ENCODE peak calls at places on chromosomes 16 and 17, in ten cellular contexts. U, Q, C, A, M, S, N, O, K and X are unnamed samples.

GRCh38 chr17:43550754-43551153 is 4.6 kb upstream of the ETV4 start:
- DNase-seq in Q (no peak), C (no peak), N (no peak), M (no peak), O (no peak), A (no peak), U (no peak), K (no peak), S (no peak), X (no peak)

GRCh38 chr17:81710514-81711308 is 1.4 kb upstream of the SLC25A10 start:
- DNase-seq in U (no peak), N (no peak), O (peak), A (no peak), S (no peak), C (no peak), M (no peak), Q (peak), K (peak), X (no peak)

GRCh38 chr16:75228143-75228976 is 9.6 kb downstream of the CTRB1 start:
- DNase-seq in U (no peak), K (no peak), M (no peak), S (no peak), Q (no peak), C (peak), O (no peak), N (no peak), A (no peak), X (no peak)

GRCh38 chr17:17682293-17682736 is 1.1 kb downstream of the RAI1 start:
- DNase-seq in Q (no peak), O (peak), S (no peak), U (peak), N (no peak), K (no peak), M (peak), C (peak), A (no peak), X (no peak)

GRCh38 chr16:68387301-68387700 is 61.0 kb downstream of the SMPD3 start:
- DNase-seq in O (no peak), Q (no peak), N (peak), S (no peak), U (no peak), M (no peak), K (no peak), A (no peak), C (no peak), X (no peak)

GRCh38 chr17:58317421-58318064 is 11.1 kb downstream of the TSPOAP1 start:
- DNase-seq in O (peak), C (peak), Q (no peak), M (no peak), A (no peak), N (peak), S (peak), U (peak), K (peak), X (no peak)

GRCh38 chr17:76953926-76954325 is 85.7 kb downstream of the MGAT5B start:
- DNase-seq in N (no peak), U (no peak), S (no peak), O (no peak), Q (no peak), C (no peak), A (no peak), K (peak), M (no peak), X (no peak)

GRCh38 chr17:5122586-5123342 is 6.9 kb downstream of the USP6 start:
- DNase-seq in S (peak), A (no peak), U (no peak), N (peak), M (no peak), K (peak), C (peak), O (peak), Q (no peak), X (peak)

GRCh38 chr16:11602321-11602720 is 15.6 kb upstream of the LITAF start:
- DNase-seq in O (no peak), U (no peak), C (no peak), K (peak), Q (no peak), M (no peak), N (no peak), A (no peak), S (no peak), X (no peak)

GRCh38 chr16:75282811-75283281 is 31.4 kb upstream of the BCAR1 start:
- DNase-seq in U (no peak), Q (peak), K (peak), N (no peak), M (no peak), O (no peak), C (no peak), A (no peak), S (no peak), X (no peak)

GRCh38 chr17:79955961-79956735 is 79.5 kb downstream of the TBC1D16 start:
- DNase-seq in A (no peak), O (no peak), U (no peak), S (no peak), Q (no peak), N (no peak), K (no peak), M (no peak), C (peak), X (peak)

GRCh38 chr16:81360135-81360534 is 45.4 kb downstream of the GAN start:
- DNase-seq in K (no peak), A (no peak), N (no peak), M (no peak), O (no peak), S (no peak), Q (no peak), U (no peak), C (no peak), X (no peak)

GRCh38 chr16:83530293-83530692 is 277.5 kb upstream of the HSBP1 start:
- DNase-seq in O (no peak), Q (no peak), M (no peak), S (no peak), N (no peak), A (no peak), C (no peak), U (no peak), K (no peak), X (no peak)

GRCh38 chr17:38464723-38465419 is 36.6 kb downstream of the ARHGAP23 start:
- DNase-seq in M (peak), S (peak), O (no peak), A (no peak), C (peak), Q (peak), U (no peak), K (peak), N (peak), X (no peak)

GRCh38 chr16:89565506-89566372 is 5.3 kb downstream of the RPL13 start:
- DNase-seq in K (peak), O (peak), M (no peak), A (peak), U (peak), S (peak), N (peak), C (peak), Q (peak), X (no peak)

GRCh38 chr17:1735834-1736347 is 6.8 kb upstream of the SERPINF2 start:
- DNase-seq in U (no peak), O (no peak), A (no peak), C (no peak), S (no peak), M (no peak), Q (no peak), N (peak), K (no peak), X (no peak)

GRCh38 chr17:35127751-35128514 is 6.5 kb downstream of the FNDC8 start:
- DNase-seq in C (no peak), N (no peak), M (no peak), K (no peak), U (no peak), S (no peak), A (no peak), O (no peak), Q (no peak), X (no peak)

GRCh38 chr16:24984903-24985675 is 30.1 kb downstream of the ARHGAP17 start:
- DNase-seq in S (no peak), C (no peak), M (no peak), K (no peak), U (no peak), A (no peak), N (no peak), O (no peak), Q (no peak), X (no peak)

GRCh38 chr17:48047113-48047740 is 932 bp upstream of the NFE2L1 start:
- DNase-seq in O (no peak), K (peak), N (no peak), U (peak), Q (no peak), A (no peak), S (no peak), M (no peak), C (no peak), X (no peak)

GRCh38 chr16:88049020-88049419 is 97.8 kb downstream of the BANP start:
- DNase-seq in N (no peak), C (no peak), K (no peak), A (no peak), M (no peak), Q (no peak), U (no peak), O (no peak), S (no peak), X (no peak)

GRCh38 chr17:8430966-8431365 is 4.7 kb upstream of the NDEL1 start:
- DNase-seq in S (peak), O (no peak), U (no peak), K (no peak), C (no peak), Q (no peak), A (no peak), N (no peak), M (no peak), X (no peak)